ENCODE peak calls at places on chromosomes 5 and 9, in eight cellular contexts. J, W, Z, L, A, Y, G and E are unnamed samples.

GRCh38 chr5:52853573-52854163 is 66.0 kb downstream of the ITGA1 start:
- DNase-seq in J (no peak), W (no peak), Z (no peak), L (no peak), A (no peak), Y (no peak), G (no peak), E (no peak)

GRCh38 chr5:171639966-171640365 is 145.7 kb upstream of the SMIM23 start:
- DNase-seq in J (no peak), W (no peak), Z (no peak), L (no peak), A (no peak), Y (no peak), G (no peak), E (no peak)

GRCh38 chr9:115883467-115884329 is 269.9 kb upstream of the PAPPA start:
- DNase-seq in J (no peak), W (peak; percentile 88), Z (no peak), L (peak; percentile 27), A (no peak), Y (peak; percentile 55), G (no peak), E (no peak)

GRCh38 chr9:107870927-107871720 is 381.6 kb upstream of the KLF4 start:
- DNase-seq in J (no peak), W (no peak), Z (no peak), L (no peak), A (no peak), Y (no peak), G (no peak), E (no peak)

GRCh38 chr5:167296680-167297079 is 994.8 kb upstream of the WWC1 start:
- DNase-seq in J (peak; percentile 8), W (no peak), Z (no peak), L (no peak), A (no peak), Y (no peak), G (no peak), E (no peak)

GRCh38 chr5:120465281-120465961 is 1.3 kb downstream of the PRR16 start:
- DNase-seq in J (peak; percentile 11), W (no peak), Z (peak; percentile 51), L (peak; percentile 69), A (peak; percentile 78), Y (no peak), G (peak; percentile 33), E (peak; percentile 90)

GRCh38 chr9:91207889-91208651 is 153.6 kb downstream of the AUH start:
- DNase-seq in J (no peak), W (no peak), Z (no peak), L (no peak), A (no peak), Y (peak; percentile 88), G (no peak), E (no peak)

GRCh38 chr9:136943291-136944093 is 1.0 kb downstream of the FBXW5 start:
- DNase-seq in J (peak; percentile 43), W (no peak), Z (peak; percentile 62), L (no peak), A (peak; percentile 64), Y (no peak), G (no peak), E (no peak)

GRCh38 chr5:67014191-67014590 is 182.4 kb downstream of the CD180 start:
- DNase-seq in J (no peak), W (no peak), Z (no peak), L (no peak), A (no peak), Y (no peak), G (no peak), E (no peak)

GRCh38 chr5:67015577-67016290 is 180.9 kb downstream of the CD180 start:
- DNase-seq in J (no peak), W (no peak), Z (no peak), L (peak; percentile 39), A (no peak), Y (no peak), G (no peak), E (no peak)

GRCh38 chr5:67012241-67012640 is 184.4 kb downstream of the CD180 start:
- DNase-seq in J (no peak), W (no peak), Z (no peak), L (no peak), A (no peak), Y (no peak), G (no peak), E (no peak)

GRCh38 chr5:67013719-67014118 is 182.9 kb downstream of the CD180 start:
- DNase-seq in J (no peak), W (no peak), Z (no peak), L (no peak), A (no peak), Y (no peak), G (no peak), E (no peak)

DNA sequence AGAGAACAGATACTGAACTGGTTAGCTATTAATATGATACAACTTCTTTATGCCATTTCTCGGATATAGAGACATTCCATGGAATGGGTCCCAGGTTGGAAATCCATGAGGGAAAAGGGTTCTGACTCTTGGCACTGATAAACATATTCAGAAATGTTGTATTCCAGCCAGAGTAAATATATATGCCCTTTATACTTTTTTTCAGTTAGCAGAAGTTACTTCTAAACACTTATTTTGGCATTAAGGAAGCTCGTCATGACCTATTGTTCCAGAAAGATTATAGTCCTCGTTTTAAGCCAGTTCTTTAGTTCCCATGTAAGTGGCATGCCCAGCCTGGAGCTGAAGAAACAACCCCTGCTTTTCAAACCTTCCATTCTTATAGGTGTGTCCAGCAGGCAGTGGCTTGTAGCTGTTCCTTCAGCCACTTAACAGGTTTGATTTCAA is 181.6 kb downstream of the CD180 start:
- DNase-seq in J (no peak), W (no peak), Z (no peak), L (no peak), A (no peak), Y (no peak), G (no peak), E (no peak)
- TF ChIP-seq POLR2A in J (no peak), W (no peak), Z (no peak), L (no peak), A (no peak), Y (no peak), G (peak; percentile 34), E (no peak)

GRCh38 chr5:136032564-136032963 is 3.8 kb downstream of the TGFBI start:
- DNase-seq in J (no peak), W (peak; percentile 69), Z (no peak), L (no peak), A (peak; percentile 66), Y (peak; percentile 64), G (no peak), E (peak; percentile 83)

GRCh38 chr5:136030252-136030651 is 1.5 kb downstream of the TGFBI start:
- DNase-seq in J (no peak), W (no peak), Z (no peak), L (no peak), A (peak; percentile 32), Y (no peak), G (no peak), E (peak; percentile 37)

GRCh38 chr5:136031713-136032112 is 2.9 kb downstream of the TGFBI start:
- DNase-seq in J (no peak), W (no peak), Z (no peak), L (no peak), A (peak; percentile 40), Y (no peak), G (no peak), E (no peak)

GRCh38 chr5:136028782-136029742 is at the start of gene TGFBI:
- DNase-seq in J (peak; percentile 69), W (peak; percentile 78), Z (peak; percentile 76), L (peak; percentile 57), A (peak; percentile 88), Y (peak; percentile 61), G (no peak), E (peak; percentile 93)

DNA sequence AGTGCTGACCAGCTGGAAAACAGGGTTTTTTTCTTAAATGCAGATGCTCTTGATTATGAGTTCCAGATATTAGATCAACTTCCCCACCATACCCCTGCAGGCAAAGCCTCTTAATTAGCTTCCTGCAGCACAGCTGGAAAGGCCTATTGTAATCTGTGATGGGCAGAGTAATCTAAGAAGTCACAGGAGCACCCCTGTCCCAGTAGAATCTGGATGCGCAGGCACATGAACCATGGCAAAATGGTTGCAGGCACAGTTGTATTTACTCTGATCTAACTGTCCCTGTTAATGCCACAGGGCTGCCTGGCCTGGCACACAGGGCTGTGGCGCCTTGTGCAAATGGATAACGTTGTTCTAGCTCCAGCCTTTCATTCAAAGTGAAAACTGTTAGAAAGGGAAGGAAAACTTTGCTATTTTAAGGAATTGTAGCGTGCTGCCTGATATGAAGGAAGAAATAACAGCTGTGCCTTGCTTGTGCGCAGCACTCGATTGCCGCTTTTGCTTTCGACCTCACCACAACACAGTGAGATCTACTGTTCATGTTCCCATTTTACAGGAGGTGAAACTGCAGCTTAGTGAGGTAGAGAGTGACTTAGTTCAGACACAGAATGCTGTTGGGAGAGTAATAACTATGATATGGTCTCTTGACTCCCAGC is 2.3 kb downstream of the TGFBI start:
- DNase-seq in J (no peak), W (no peak), Z (no peak), L (no peak), A (peak; percentile 55), Y (no peak), G (no peak), E (no peak)
- H3K4me3 ChIP-seq in J (no peak overlapping the region), W (peak overlapping the region; percentile 97), Z (no peak overlapping the region), L (no peak overlapping the region), A (peak overlapping the region; percentile 68), Y (peak overlapping the region; percentile 25), G (no peak overlapping the region), E (no peak overlapping the region)

GRCh38 chr5:148688787-148689186 is 34.5 kb upstream of the HTR4 start:
- DNase-seq in J (no peak), W (no peak), Z (no peak), L (no peak), A (no peak), Y (no peak), G (no peak), E (no peak)

GRCh38 chr5:148685520-148686134 is 31.3 kb upstream of the HTR4 start:
- DNase-seq in J (no peak), W (no peak), Z (no peak), L (no peak), A (no peak), Y (no peak), G (no peak), E (no peak)

GRCh38 chr5:148684528-148684927 is 30.2 kb upstream of the HTR4 start:
- DNase-seq in J (no peak), W (no peak), Z (no peak), L (no peak), A (no peak), Y (no peak), G (no peak), E (no peak)

GRCh38 chr5:148687871-148688270 is 33.5 kb upstream of the HTR4 start:
- DNase-seq in J (no peak), W (no peak), Z (no peak), L (no peak), A (no peak), Y (no peak), G (no peak), E (no peak)

GRCh38 chr5:148687427-148687826 is 33.1 kb upstream of the HTR4 start:
- DNase-seq in J (no peak), W (peak; percentile 59), Z (no peak), L (no peak), A (no peak), Y (peak; percentile 57), G (no peak), E (no peak)
- TF ChIP-seq CTCF in J (peak; percentile 72), W (no peak), Z (no peak), L (no peak), A (no peak), Y (peak; percentile 60), G (no peak), E (no peak)

DNA sequence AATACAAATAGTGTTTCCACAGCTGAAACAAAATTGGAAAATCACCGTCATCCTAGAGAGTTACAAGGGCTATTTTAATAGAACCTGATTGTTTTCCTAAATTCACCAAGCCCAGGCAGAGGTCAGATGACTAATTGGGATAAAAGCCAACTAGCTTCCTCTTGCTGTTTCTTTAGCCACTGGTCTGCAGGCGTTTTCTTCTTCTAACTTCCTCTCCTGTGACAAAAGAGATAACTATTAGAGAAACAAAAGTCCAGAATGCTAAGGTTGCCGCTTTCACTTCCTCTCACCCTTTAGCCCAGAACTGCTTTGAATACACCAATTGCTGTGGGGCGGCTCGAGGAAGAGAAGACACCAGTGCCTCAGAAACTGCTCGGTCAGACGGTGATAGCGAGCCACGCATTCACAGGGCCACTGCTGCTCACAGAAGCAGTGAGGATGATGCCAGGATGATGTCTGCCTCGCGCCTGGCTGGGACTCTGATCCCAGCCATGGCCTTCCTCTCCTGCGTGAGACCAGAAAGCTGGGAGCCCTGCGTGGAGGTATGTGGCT is at the start of gene TLR4:
- DNase-seq in J (peak; percentile 71), W (no peak), Z (peak; percentile 77), L (peak; percentile 51), A (peak; percentile 81), Y (no peak), G (peak; percentile 52), E (peak; percentile 93)
- TF ChIP-seq POLR2A in J (peak; percentile 78), W (no peak), Z (no peak), L (peak; percentile 16), A (peak; percentile 43), Y (no peak), G (peak; percentile 21), E (no peak)